ENCODE peak calls at places on chromosome 20, in nine cellular contexts. O is HCT116, Q is SK-N-SH, M is GM23248, P is PC-3, Z is OCI-LY7, C is MM.1S, G is hepatocyte, I is neural progenitor cell. W is an unnamed sample.

GRCh38 chr20:36593347-36593746 is 12.2 kb upstream of the RAB5IF start:
- DNase-seq in O (no peak), Q (no peak), M (no peak), P (no peak), Z (no peak), C (no peak), G (no peak), I (no peak), W (no peak)

GRCh38 chr20:1898496-1899168 is 3.4 kb downstream of the SIRPA start:
- DNase-seq in O (no peak), Q (no peak), M (peak), P (no peak), Z (no peak), C (no peak), G (no peak), I (no peak), W (no peak)

GRCh38 chr20:51831891-51832675 is 29.8 kb upstream of the SALL4 start:
- DNase-seq in O (no peak), Q (no peak), M (no peak), P (no peak), Z (no peak), C (no peak), G (peak), I (no peak), W (no peak)

GRCh38 chr20:2135018-2135417 is 33.4 kb downstream of the STK35 start:
- DNase-seq in O (no peak), Q (no peak), M (peak), P (no peak), Z (no peak), C (no peak), G (no peak), I (no peak), W (no peak)

GRCh38 chr20:53149184-53149651 is 177.1 kb downstream of the TSHZ2 start:
- DNase-seq in O (no peak), Q (no peak), M (no peak), P (no peak), Z (no peak), C (no peak), G (no peak), I (no peak), W (no peak)

GRCh38 chr20:846894-847278 is 13.4 kb downstream of the FAM110A start:
- DNase-seq in O (no peak), Q (no peak), M (no peak), P (no peak), Z (peak), C (no peak), G (no peak), I (no peak), W (no peak)

GRCh38 chr20:36541227-36542018 is at the start of gene MYL9:
- DNase-seq in O (no peak), Q (no peak), M (peak), P (peak), Z (no peak), C (no peak), G (peak), I (peak), W (peak)

GRCh38 chr20:13061381-13061780 is 52.6 kb downstream of the SPTLC3 start:
- DNase-seq in O (no peak), Q (no peak), M (no peak), P (peak), Z (no peak), C (peak), G (no peak), I (no peak), W (no peak)

GRCh38 chr20:4519530-4519929 is 202.2 kb upstream of the PRND start:
- DNase-seq in O (no peak), Q (peak), M (peak), P (peak), Z (no peak), C (no peak), G (peak), I (peak), W (peak)

GRCh38 chr20:19706463-19706862 is 51.6 kb upstream of the RIN2 start:
- DNase-seq in O (no peak), Q (no peak), M (no peak), P (no peak), Z (peak), C (peak), G (no peak), I (no peak), W (no peak)

GRCh38 chr20:43941476-43942212 is 27.0 kb downstream of the TOX2 start:
- DNase-seq in O (no peak), Q (no peak), M (peak), P (peak), Z (peak), C (peak), G (no peak), I (no peak), W (no peak)

GRCh38 chr20:47720636-47721427 is 64.4 kb downstream of the SULF2 start:
- DNase-seq in O (no peak), Q (no peak), M (no peak), P (no peak), Z (no peak), C (no peak), G (no peak), I (no peak), W (no peak)

GRCh38 chr20:5788385-5788895 is 38.2 kb downstream of the SHLD1 start:
- DNase-seq in O (peak), Q (peak), M (peak), P (peak), Z (peak), C (peak), G (peak), I (peak), W (peak)

GRCh38 chr20:50226093-50226974 is 35.7 kb downstream of the CEBPB start:
- DNase-seq in O (no peak), Q (no peak), M (peak), P (no peak), Z (no peak), C (no peak), G (no peak), I (no peak), W (no peak)

GRCh38 chr20:61601853-61602252 is 349.8 kb downstream of the CDH4 start:
- DNase-seq in O (no peak), Q (no peak), M (no peak), P (no peak), Z (no peak), C (no peak), G (no peak), I (no peak), W (no peak)

GRCh38 chr20:50678213-50678898 is 13.0 kb downstream of the RIPOR3 start:
- DNase-seq in O (no peak), Q (no peak), M (no peak), P (peak), Z (no peak), C (no peak), G (peak), I (no peak), W (no peak)

GRCh38 chr20:15642676-15643075 is 930.6 kb downstream of the KIF16B start:
- DNase-seq in O (no peak), Q (no peak), M (peak), P (peak), Z (no peak), C (no peak), G (no peak), I (no peak), W (no peak)

GRCh38 chr20:1330075-1330830 is 1.3 kb upstream of the SDCBP2 start:
- DNase-seq in O (no peak), Q (peak), M (peak), P (peak), Z (peak), C (no peak), G (peak), I (no peak), W (no peak)

GRCh38 chr20:43744121-43744520 is 17.3 kb upstream of the GTSF1L start:
- DNase-seq in O (no peak), Q (no peak), M (peak), P (peak), Z (no peak), C (no peak), G (peak), I (no peak), W (no peak)

GRCh38 chr20:45945678-45946148 is 11.2 kb downstream of the PCIF1 start:
- DNase-seq in O (no peak), Q (no peak), M (peak), P (no peak), Z (no peak), C (no peak), G (no peak), I (no peak), W (no peak)

GRCh38 chr20:2738331-2738730 is 45.8 kb downstream of the EBF4 start:
- DNase-seq in O (no peak), Q (no peak), M (no peak), P (no peak), Z (no peak), C (no peak), G (no peak), I (no peak), W (no peak)

GRCh38 chr20:6909608-6910007 is 142.1 kb downstream of the BMP2 start:
- DNase-seq in O (no peak), Q (no peak), M (no peak), P (no peak), Z (no peak), C (peak), G (no peak), I (no peak), W (no peak)

GRCh38 chr20:6783752-6784725 is 16.6 kb downstream of the BMP2 start:
- DNase-seq in O (no peak), Q (no peak), M (peak), P (no peak), Z (no peak), C (no peak), G (peak), I (no peak), W (no peak)

GRCh38 chr20:25005220-25005619 is 12.7 kb upstream of the APMAP start:
- DNase-seq in O (no peak), Q (no peak), M (peak), P (peak), Z (no peak), C (no peak), G (no peak), I (no peak), W (no peak)

GRCh38 chr20:4898282-4898681 is 103.0 kb downstream of the SLC23A2 start:
- DNase-seq in O (peak), Q (no peak), M (peak), P (peak), Z (no peak), C (no peak), G (peak), I (no peak), W (no peak)

GRCh38 chr20:43515628-43516027 is 8.1 kb downstream of the L3MBTL1 start:
- DNase-seq in O (no peak), Q (no peak), M (no peak), P (no peak), Z (peak), C (no peak), G (no peak), I (no peak), W (no peak)

GRCh38 chr20:35918021-35918420 is 36.3 kb downstream of the SCAND1 start:
- DNase-seq in O (no peak), Q (no peak), M (no peak), P (no peak), Z (no peak), C (no peak), G (no peak), I (no peak), W (no peak)

GRCh38 chr20:4406627-4407026 is 315.1 kb upstream of the PRND start:
- DNase-seq in O (peak), Q (no peak), M (peak), P (peak), Z (no peak), C (no peak), G (peak), I (no peak), W (no peak)

GRCh38 chr20:13650474-13650873 is 11.7 kb upstream of the TASP1 start:
- DNase-seq in O (no peak), Q (no peak), M (no peak), P (no peak), Z (no peak), C (no peak), G (no peak), I (no peak), W (no peak)

GRCh38 chr20:4782373-4782772 is 60.7 kb downstream of the PRND start:
- DNase-seq in O (no peak), Q (no peak), M (no peak), P (no peak), Z (no peak), C (no peak), G (no peak), I (no peak), W (no peak)

GRCh38 chr20:44176833-44177533 is 10.0 kb downstream of the JPH2 start:
- DNase-seq in O (no peak), Q (no peak), M (peak), P (peak), Z (no peak), C (no peak), G (peak), I (no peak), W (peak)

GRCh38 chr20:47859255-47859654 is 74.0 kb upstream of the SULF2 start:
- DNase-seq in O (no peak), Q (no peak), M (peak), P (no peak), Z (no peak), C (no peak), G (no peak), I (no peak), W (no peak)

GRCh38 chr20:112396-112795 is 24.9 kb downstream of the DEFB125 start:
- DNase-seq in O (no peak), Q (no peak), M (no peak), P (no peak), Z (no peak), C (no peak), G (no peak), I (no peak), W (no peak)

GRCh38 chr20:20227013-20227571 is 140.8 kb upstream of the INSM1 start:
- DNase-seq in O (no peak), Q (no peak), M (peak), P (no peak), Z (no peak), C (no peak), G (no peak), I (no peak), W (no peak)

GRCh38 chr20:7667194-7667593 is 273.1 kb downstream of the HAO1 start:
- DNase-seq in O (no peak), Q (no peak), M (no peak), P (peak), Z (no peak), C (no peak), G (no peak), I (no peak), W (no peak)

GRCh38 chr20:2663364-2663886 is 591 bp downstream of the IDH3B start:
- DNase-seq in O (no peak), Q (no peak), M (no peak), P (no peak), Z (no peak), C (no peak), G (no peak), I (no peak), W (no peak)

DNA sequence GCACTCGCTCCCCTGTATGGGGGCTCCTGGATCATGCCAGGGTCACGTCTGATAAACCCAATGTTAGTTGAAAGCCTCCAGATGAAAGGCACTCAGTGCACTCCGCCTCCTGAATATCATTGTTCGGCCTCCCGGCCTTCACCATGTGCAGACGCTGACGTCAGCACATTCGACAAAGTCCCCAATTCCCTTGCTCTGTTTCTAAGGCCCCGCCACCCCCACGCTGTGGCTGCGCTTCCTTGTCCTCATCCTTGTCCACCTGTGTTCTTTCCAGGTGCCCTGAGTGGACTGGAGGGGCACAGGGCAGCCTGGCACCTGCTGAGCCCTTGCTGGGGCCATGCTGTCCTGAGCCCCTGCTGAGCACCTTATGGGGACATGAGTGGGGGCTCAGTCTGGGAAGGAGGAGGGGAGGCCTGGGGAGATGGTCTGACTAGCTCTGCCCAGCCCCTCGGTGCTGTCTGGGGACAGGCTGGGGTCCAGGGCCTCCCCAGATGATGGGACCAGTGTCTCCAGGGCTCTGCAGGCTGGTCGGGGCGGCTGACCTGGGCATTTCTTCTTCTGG is 9.8 kb upstream of the BHLHE23 start:
- DNase-seq in O (no peak), Q (no peak), M (no peak), P (no peak), Z (no peak), C (no peak), G (no peak), I (no peak), W (peak)
- TF ChIP-seq EZH2phosphoT487 in O (no peak), Q (no peak), M (no peak), P (no peak), Z (no peak), C (no peak), G (no peak), I (no peak), W (no peak)

GRCh38 chr20:58709013-58709702 is 16.6 kb downstream of the NPEPL1 start:
- DNase-seq in O (no peak), Q (peak), M (no peak), P (no peak), Z (no peak), C (no peak), G (no peak), I (no peak), W (no peak)

GRCh38 chr20:58709703-58710039 is 17.1 kb downstream of the NPEPL1 start:
- DNase-seq in O (no peak), Q (no peak), M (no peak), P (no peak), Z (no peak), C (no peak), G (no peak), I (no peak), W (no peak)

GRCh38 chr20:58712116-58712822 is 19.7 kb downstream of the NPEPL1 start:
- DNase-seq in O (no peak), Q (peak), M (no peak), P (no peak), Z (no peak), C (no peak), G (peak), I (no peak), W (no peak)

GRCh38 chr20:58711266-58712051 is 18.9 kb downstream of the NPEPL1 start:
- DNase-seq in O (no peak), Q (peak), M (no peak), P (no peak), Z (no peak), C (no peak), G (peak), I (no peak), W (no peak)

DNA sequence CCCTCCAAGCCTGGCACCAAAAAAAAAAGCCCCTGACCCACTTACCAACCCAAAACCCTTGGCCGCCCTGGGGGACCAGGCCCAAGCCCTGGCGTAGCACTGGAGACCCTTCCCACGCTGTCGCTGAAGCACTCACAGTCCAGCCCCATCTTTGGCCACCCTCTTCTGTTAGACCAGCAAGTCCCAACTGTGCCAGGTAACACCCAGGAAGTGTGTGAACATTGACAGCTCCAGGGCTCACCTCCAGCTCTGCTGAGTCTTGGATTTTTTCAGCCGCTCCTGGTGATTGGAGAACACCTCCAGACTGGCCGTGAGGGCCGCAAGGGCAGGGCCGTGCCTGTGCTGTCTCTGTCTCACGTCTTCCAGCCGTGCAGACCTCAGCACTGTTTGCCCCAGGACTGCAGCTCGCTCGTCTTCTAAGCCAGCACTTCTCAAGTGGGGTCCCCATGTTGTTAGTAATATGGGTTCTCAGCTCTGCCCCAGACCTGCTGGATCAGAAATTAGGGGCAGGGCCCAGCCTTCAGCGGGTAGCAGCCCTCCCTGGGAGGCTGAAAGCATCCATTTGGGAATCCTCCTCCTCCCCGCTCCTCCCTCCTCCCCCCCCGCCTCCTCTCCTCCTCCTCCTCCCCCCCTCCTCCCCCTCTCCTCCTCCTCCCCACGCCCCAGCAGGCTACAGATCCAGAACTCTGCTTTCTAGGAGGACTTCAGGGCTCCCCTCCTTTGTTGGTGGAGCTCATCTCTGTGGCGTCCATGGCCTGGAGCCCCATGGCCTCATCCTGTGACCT is 18.1 kb downstream of the NPEPL1 start:
- DNase-seq in O (no peak), Q (peak), M (no peak), P (no peak), Z (no peak), C (no peak), G (peak), I (peak), W (no peak)
- TF ChIP-seq EZH2phosphoT487 in O (no peak), Q (no peak), M (no peak), P (no peak), Z (no peak), C (no peak), G (no peak), I (no peak), W (no peak)

GRCh38 chr20:32907886-32908285 is 49.2 kb downstream of the EFCAB8 start:
- DNase-seq in O (no peak), Q (no peak), M (no peak), P (no peak), Z (no peak), C (no peak), G (no peak), I (no peak), W (no peak)
- TF ChIP-seq EZH2phosphoT487 in O (no peak), Q (no peak), M (no peak), P (no peak), Z (no peak), C (no peak), G (no peak), I (no peak), W (no peak)

GRCh38 chr20:38196016-38196415 is 30.9 kb upstream of the TGM2 start:
- DNase-seq in O (no peak), Q (no peak), M (no peak), P (no peak), Z (no peak), C (no peak), G (no peak), I (no peak), W (no peak)

GRCh38 chr20:38197217-38198008 is 32.3 kb upstream of the TGM2 start:
- DNase-seq in O (no peak), Q (no peak), M (no peak), P (no peak), Z (no peak), C (no peak), G (no peak), I (no peak), W (no peak)

GRCh38 chr20:38195521-38195920 is 30.5 kb upstream of the TGM2 start:
- DNase-seq in O (no peak), Q (no peak), M (no peak), P (no peak), Z (no peak), C (no peak), G (no peak), I (no peak), W (no peak)

GRCh38 chr20:38195041-38195504 is 30.0 kb upstream of the TGM2 start:
- DNase-seq in O (no peak), Q (no peak), M (no peak), P (no peak), Z (no peak), C (no peak), G (no peak), I (no peak), W (no peak)

GRCh38 chr20:38196592-38196991 is 31.5 kb upstream of the TGM2 start:
- DNase-seq in O (no peak), Q (no peak), M (peak), P (no peak), Z (no peak), C (no peak), G (peak), I (no peak), W (no peak)
- TF ChIP-seq EZH2phosphoT487 in O (no peak), Q (no peak), M (no peak), P (no peak), Z (no peak), C (no peak), G (no peak), I (no peak), W (no peak)

DNA sequence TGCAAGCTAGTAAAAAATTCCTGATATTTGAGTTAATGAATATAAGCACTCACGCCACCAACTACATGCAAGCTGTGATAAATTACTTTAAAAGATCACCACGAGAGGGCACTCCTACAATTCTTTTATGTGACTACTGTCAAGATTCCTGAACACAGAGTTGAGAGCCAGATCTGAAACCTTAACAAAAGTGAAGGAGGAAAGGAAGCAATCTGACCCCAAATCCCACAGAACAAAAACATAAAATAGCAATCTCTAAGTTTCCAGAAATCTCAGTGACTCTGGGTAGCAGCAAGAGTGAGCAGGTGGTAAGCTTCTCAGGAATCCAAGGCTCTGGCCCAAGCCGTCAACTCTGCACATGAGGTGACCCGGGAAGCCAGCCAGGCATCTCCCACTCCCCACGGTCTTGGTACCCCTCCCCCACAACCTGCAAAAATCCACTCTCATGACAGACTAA is 55.1 kb downstream of the STAU1 start:
- DNase-seq in O (peak), Q (peak), M (peak), P (peak), Z (peak), C (peak), G (peak), I (peak), W (peak)
- TF ChIP-seq EZH2phosphoT487 in O (no peak), Q (no peak), M (no peak), P (no peak), Z (no peak), C (no peak), G (no peak), I (no peak), W (no peak)

GRCh38 chr20:23139524-23139923 is 53.4 kb upstream of the CD93 start:
- DNase-seq in O (no peak), Q (no peak), M (no peak), P (no peak), Z (no peak), C (no peak), G (no peak), I (no peak), W (no peak)
- TF ChIP-seq EZH2phosphoT487 in O (no peak), Q (no peak), M (no peak), P (no peak), Z (no peak), C (no peak), G (no peak), I (no peak), W (no peak)